ENCODE peak calls at places on chromosomes 5 and 9, in five cellular contexts. N is EL; Y is iPS-NIHi11; X is NCI-H1930; V is stimulated activated naive CD8-positive, alpha-beta T cell treated with anti-CD3 and anti-CD28 coated beads, Interleukin-15, Interleukin-2, amounts not matched to agents 100 U/mL and 50 U/mL, for 24 hours. I is an unnamed sample.

GRCh38 chr5:87579678-87580077 is 166.9 kb upstream of the CCNH start:
- DNase-seq in N (no peak), Y (no peak), X (no peak), V (no peak), I (no peak)

GRCh38 chr5:89722538-89722937 is 687.0 kb downstream of the CETN3 start:
- DNase-seq in N (no peak), Y (no peak), X (no peak), V (no peak), I (no peak)

GRCh38 chr9:32986971-32987370 is 14.5 kb downstream of the APTX start:
- DNase-seq in N (peak), Y (no peak), X (no peak), V (no peak), I (peak)

GRCh38 chr9:116737137-116737546 is 50.0 kb downstream of the TRIM32 start:
- DNase-seq in N (peak), Y (peak), X (peak), V (peak), I (peak)

GRCh38 chr5:172414618-172415599 is 39.4 kb downstream of the SH3PXD2B start:
- DNase-seq in N (peak), Y (no peak), X (no peak), V (no peak), I (no peak)

GRCh38 chr9:69346596-69347390 is 21.8 kb downstream of the ENTREP1 start:
- DNase-seq in N (peak), Y (no peak), X (no peak), V (no peak), I (no peak)

GRCh38 chr5:145471831-145472616 is 363.1 kb downstream of the PRELID2 start:
- DNase-seq in N (no peak), Y (no peak), X (no peak), V (no peak), I (no peak)

GRCh38 chr9:90189306-90189705 is 453.3 kb downstream of the DIRAS2 start:
- DNase-seq in N (no peak), Y (no peak), X (no peak), V (no peak), I (no peak)

GRCh38 chr5:21663082-21663481 is 1190.1 kb downstream of the CDH12 start:
- DNase-seq in N (no peak), Y (no peak), X (no peak), V (no peak), I (no peak)

GRCh38 chr5:37554403-37554739 is 175.3 kb downstream of the WDR70 start:
- DNase-seq in N (no peak), Y (no peak), X (no peak), V (no peak), I (no peak)

GRCh38 chr5:150364004-150364403 is 6.5 kb downstream of the TCOF1 start:
- DNase-seq in N (no peak), Y (no peak), X (no peak), V (no peak), I (no peak)

I was measured in RKO.